ENCODE peak calls at places on chromosomes 5 and 9, in six cellular contexts. P, O, Y, B, Q and M are unnamed samples.

GRCh38 chr5:132074772-132075718 is 1.5 kb downstream of the CSF2 start:
- DNase-seq in B (no peak), O (no peak), Q (no peak), Y (no peak), P (no peak), M (peak)

GRCh38 chr9:21682981-21683380 is 119.5 kb upstream of the MTAP start:
- DNase-seq in Y (no peak), O (no peak), P (peak), Q (no peak), B (peak), M (peak)

GRCh38 chr5:83503662-83504061 is 32.1 kb downstream of the VCAN start:
- DNase-seq in O (no peak), Q (no peak), P (no peak), B (peak), Y (no peak), M (peak)

GRCh38 chr9:109585841-109586240 is 87.7 kb upstream of the PTPN3 start:
- DNase-seq in Q (no peak), Y (no peak), O (no peak), B (no peak), P (no peak), M (no peak)

GRCh38 chr5:145465487-145466263 is 369.5 kb downstream of the PRELID2 start:
- DNase-seq in B (no peak), O (no peak), P (no peak), Q (no peak), Y (no peak), M (no peak)

GRCh38 chr5:82107277-82107676 is 135.5 kb downstream of the ATG10 start:
- DNase-seq in B (peak), Y (no peak), O (no peak), Q (no peak), P (peak), M (peak)

GRCh38 chr5:140113180-140113698 is 670 bp upstream of the PURA start:
- DNase-seq in B (no peak), Q (peak), Y (no peak), P (no peak), O (peak), M (no peak)

GRCh38 chr5:96507128-96507527 is 74.1 kb upstream of the PCSK1 start:
- DNase-seq in P (no peak), O (no peak), B (no peak), Q (no peak), Y (no peak), M (no peak)

GRCh38 chr9:78118742-78119473 is 87.3 kb upstream of the GNAQ start:
- DNase-seq in Y (peak), O (no peak), Q (no peak), P (no peak), B (peak), M (peak)

GRCh38 chr5:140224658-140225057 is 49.7 kb downstream of the CYSTM1 start:
- DNase-seq in O (no peak), Q (no peak), B (no peak), Y (no peak), P (no peak), M (no peak)

GRCh38 chr5:1772634-1773033 is 27.0 kb downstream of the MRPL36 start:
- DNase-seq in P (peak), Y (no peak), Q (no peak), O (no peak), B (peak), M (peak)

GRCh38 chr9:131609116-131609830 is 64.0 kb downstream of the PRRT1B start:
- DNase-seq in B (peak), Y (no peak), P (peak), Q (no peak), O (peak), M (peak)

GRCh38 chr9:123267481-123268239 is 726 bp downstream of the STRBP start:
- DNase-seq in P (no peak), Y (no peak), Q (no peak), B (no peak), O (peak), M (no peak)

GRCh38 chr9:30630459-30630858 is 1754.0 kb upstream of the ACO1 start:
- DNase-seq in P (no peak), O (no peak), Y (no peak), Q (no peak), B (no peak), M (no peak)

GRCh38 chr9:40935336-40935735 is 193.1 kb downstream of the FOXD4L6 start:
- DNase-seq in O (no peak), Q (no peak), Y (no peak), P (no peak), B (no peak), M (no peak)

GRCh38 chr5:62354028-62354874 is 48.2 kb downstream of the KIF2A start:
- DNase-seq in O (no peak), Q (no peak), Y (peak), P (peak), B (peak), M (peak)

GRCh38 chr5:140242890-140243585 is 59.9 kb downstream of the PFDN1 start:
- DNase-seq in Q (no peak), Y (no peak), P (no peak), O (no peak), B (no peak), M (no peak)

GRCh38 chr5:68644971-68645370 is 429.4 kb downstream of the PIK3R1 start:
- DNase-seq in B (no peak), O (no peak), P (no peak), Y (no peak), Q (no peak), M (no peak)

GRCh38 chr5:170329524-170329923 is 31.9 kb upstream of the LCP2 start:
- DNase-seq in P (no peak), O (no peak), Y (no peak), Q (no peak), B (no peak), M (no peak)

GRCh38 chr5:173730610-173731302 is 114.3 kb upstream of the BOD1 start:
- DNase-seq in Q (no peak), B (no peak), P (no peak), O (no peak), Y (no peak), M (no peak)

GRCh38 chr9:121841771-121842611 is 190.6 kb downstream of the DAB2IP start:
- DNase-seq in Q (no peak), B (peak), P (no peak), Y (no peak), O (peak), M (no peak)

GRCh38 chr5:174293006-174293405 is 247.5 kb downstream of the NSG2 start:
- DNase-seq in O (no peak), B (no peak), P (no peak), Q (no peak), Y (no peak), M (no peak)

GRCh38 chr5:53059281-53059680 is 50.3 kb downstream of the MOCS2 start:
- DNase-seq in Q (no peak), P (peak), Y (no peak), B (peak), O (no peak), M (no peak)

GRCh38 chr5:135457424-135458071 is 5.4 kb upstream of the TIFAB start:
- DNase-seq in O (peak), Q (peak), Y (no peak), P (peak), B (peak), M (peak)

GRCh38 chr9:86126998-86127972 is 27.9 kb upstream of the GOLM1 start:
- DNase-seq in B (peak), Y (peak), P (peak), O (no peak), Q (no peak), M (peak)

GRCh38 chr5:33816791-33817190 is 75.0 kb downstream of the ADAMTS12 start:
- DNase-seq in P (peak), O (no peak), Q (no peak), Y (no peak), B (peak), M (no peak)

GRCh38 chr9:16266648-16267276 is 603.7 kb downstream of the BNC2 start:
- DNase-seq in B (peak), P (no peak), O (no peak), Y (no peak), Q (no peak), M (peak)

GRCh38 chr5:135890867-135891266 is 4.8 kb downstream of the IL9 start:
- DNase-seq in O (no peak), B (no peak), P (no peak), Y (no peak), Q (peak), M (no peak)

GRCh38 chr5:177098772-177099152 is 12.0 kb downstream of the FGFR4 start:
- DNase-seq in B (no peak), O (no peak), Q (no peak), P (no peak), Y (no peak), M (no peak)

GRCh38 chr5:179122411-179123108 is 62.4 kb downstream of the ZNF354C start:
- DNase-seq in B (no peak), Y (no peak), O (no peak), P (no peak), Q (no peak), M (no peak)

GRCh38 chr9:136465500-136466154 is 17.2 kb downstream of the SEC16A start:
- DNase-seq in Q (no peak), O (no peak), Y (no peak), B (no peak), P (no peak), M (no peak)